ENCODE peak calls at places on chromosome 14, in eight cellular contexts. One of them, this sample, is unnamed.

GRCh38 chr14:78010688-78011087 is 159.5 kb upstream of the NRXN3 start:
- DNase-seq in heart right ventricle: no peak
- DNase-seq in IMR-90: peak
- DNase-seq in fibroblast of mammary gland: peak
- DNase-seq in fibroblast of the aortic adventitia: peak
- DNase-seq in lung: peak
- DNase-seq in fibroblast of pulmonary artery: peak
- DNase-seq in OCI-LY7: no peak
- DNase-seq in this sample: peak

GRCh38 chr14:24858684-24859083 is 191.3 kb downstream of the STXBP6 start:
- DNase-seq in heart right ventricle: no peak
- DNase-seq in IMR-90: no peak
- DNase-seq in fibroblast of mammary gland: no peak
- DNase-seq in fibroblast of the aortic adventitia: no peak
- DNase-seq in lung: no peak
- DNase-seq in fibroblast of pulmonary artery: no peak
- DNase-seq in OCI-LY7: no peak
- DNase-seq in this sample: no peak

GRCh38 chr14:95544588-95544987 is 9.7 kb downstream of the GLRX5 start:
- DNase-seq in heart right ventricle: no peak
- DNase-seq in IMR-90: no peak
- DNase-seq in fibroblast of mammary gland: peak
- DNase-seq in fibroblast of the aortic adventitia: no peak
- DNase-seq in lung: no peak
- DNase-seq in fibroblast of pulmonary artery: no peak
- DNase-seq in OCI-LY7: no peak
- DNase-seq in this sample: no peak

GRCh38 chr14:49930720-49931119 is 37.8 kb downstream of the ARF6 start:
- DNase-seq in heart right ventricle: no peak
- DNase-seq in IMR-90: no peak
- DNase-seq in fibroblast of mammary gland: no peak
- DNase-seq in fibroblast of the aortic adventitia: no peak
- DNase-seq in lung: no peak
- DNase-seq in fibroblast of pulmonary artery: no peak
- DNase-seq in OCI-LY7: peak
- DNase-seq in this sample: no peak

GRCh38 chr14:106790189-106791036 is 1264.0 kb downstream of the TMEM121 start:
- DNase-seq in heart right ventricle: no peak
- DNase-seq in IMR-90: no peak
- DNase-seq in fibroblast of mammary gland: no peak
- DNase-seq in fibroblast of the aortic adventitia: no peak
- DNase-seq in lung: peak
- DNase-seq in fibroblast of pulmonary artery: no peak
- DNase-seq in OCI-LY7: peak
- DNase-seq in this sample: peak

GRCh38 chr14:70257526-70257925 is 68.8 kb upstream of the SLC8A3 start:
- DNase-seq in heart right ventricle: no peak
- DNase-seq in IMR-90: no peak
- DNase-seq in fibroblast of mammary gland: peak
- DNase-seq in fibroblast of the aortic adventitia: no peak
- DNase-seq in lung: no peak
- DNase-seq in fibroblast of pulmonary artery: no peak
- DNase-seq in OCI-LY7: peak
- DNase-seq in this sample: no peak

GRCh38 chr14:99774526-99775307 is 18.5 kb upstream of the EML1 start:
- DNase-seq in heart right ventricle: peak
- DNase-seq in IMR-90: peak
- DNase-seq in fibroblast of mammary gland: no peak
- DNase-seq in fibroblast of the aortic adventitia: peak
- DNase-seq in lung: no peak
- DNase-seq in fibroblast of pulmonary artery: peak
- DNase-seq in OCI-LY7: no peak
- DNase-seq in this sample: peak

GRCh38 chr14:21496453-21496852 is 14.7 kb downstream of the METTL3 start:
- DNase-seq in heart right ventricle: no peak
- DNase-seq in IMR-90: peak
- DNase-seq in fibroblast of mammary gland: peak
- DNase-seq in fibroblast of the aortic adventitia: peak
- DNase-seq in lung: no peak
- DNase-seq in fibroblast of pulmonary artery: peak
- DNase-seq in OCI-LY7: no peak
- DNase-seq in this sample: peak

GRCh38 chr14:90490727-90491050 is 93.9 kb downstream of the CALM1 start:
- DNase-seq in heart right ventricle: no peak
- DNase-seq in IMR-90: no peak
- DNase-seq in fibroblast of mammary gland: no peak
- DNase-seq in fibroblast of the aortic adventitia: no peak
- DNase-seq in lung: no peak
- DNase-seq in fibroblast of pulmonary artery: no peak
- DNase-seq in OCI-LY7: no peak
- DNase-seq in this sample: no peak

GRCh38 chr14:101755591-101756324 is 5.8 kb upstream of the PPP2R5C start:
- DNase-seq in heart right ventricle: no peak
- DNase-seq in IMR-90: no peak
- DNase-seq in fibroblast of mammary gland: no peak
- DNase-seq in fibroblast of the aortic adventitia: no peak
- DNase-seq in lung: no peak
- DNase-seq in fibroblast of pulmonary artery: no peak
- DNase-seq in OCI-LY7: no peak
- DNase-seq in this sample: no peak

GRCh38 chr14:91374897-91375747 is 42.5 kb downstream of the CCDC88C start:
- DNase-seq in heart right ventricle: no peak
- DNase-seq in IMR-90: no peak
- DNase-seq in fibroblast of mammary gland: no peak
- DNase-seq in fibroblast of the aortic adventitia: no peak
- DNase-seq in lung: no peak
- DNase-seq in fibroblast of pulmonary artery: no peak
- DNase-seq in OCI-LY7: peak
- DNase-seq in this sample: no peak

GRCh38 chr14:88272390-88273019 is 50.6 kb downstream of the KCNK10 start:
- DNase-seq in heart right ventricle: no peak
- DNase-seq in IMR-90: no peak
- DNase-seq in fibroblast of mammary gland: no peak
- DNase-seq in fibroblast of the aortic adventitia: no peak
- DNase-seq in lung: no peak
- DNase-seq in fibroblast of pulmonary artery: no peak
- DNase-seq in OCI-LY7: no peak
- DNase-seq in this sample: no peak

GRCh38 chr14:73786632-73786941 is 65.0 kb upstream of the PTGR2 start:
- DNase-seq in heart right ventricle: peak
- DNase-seq in IMR-90: peak
- DNase-seq in fibroblast of mammary gland: no peak
- DNase-seq in fibroblast of the aortic adventitia: no peak
- DNase-seq in lung: no peak
- DNase-seq in fibroblast of pulmonary artery: no peak
- DNase-seq in OCI-LY7: peak
- DNase-seq in this sample: peak

GRCh38 chr14:92783813-92784431 is 10.2 kb upstream of the GOLGA5 start:
- DNase-seq in heart right ventricle: peak
- DNase-seq in IMR-90: peak
- DNase-seq in fibroblast of mammary gland: peak
- DNase-seq in fibroblast of the aortic adventitia: peak
- DNase-seq in lung: no peak
- DNase-seq in fibroblast of pulmonary artery: peak
- DNase-seq in OCI-LY7: peak
- DNase-seq in this sample: peak

GRCh38 chr14:68232643-68233055 is 413.1 kb downstream of the RAD51B start:
- DNase-seq in heart right ventricle: peak
- DNase-seq in IMR-90: peak
- DNase-seq in fibroblast of mammary gland: peak
- DNase-seq in fibroblast of the aortic adventitia: peak
- DNase-seq in lung: peak
- DNase-seq in fibroblast of pulmonary artery: peak
- DNase-seq in OCI-LY7: no peak
- DNase-seq in this sample: peak

GRCh38 chr14:69398818-69399210 is 322 bp downstream of the SLC39A9 start:
- DNase-seq in heart right ventricle: no peak
- DNase-seq in IMR-90: no peak
- DNase-seq in fibroblast of mammary gland: no peak
- DNase-seq in fibroblast of the aortic adventitia: no peak
- DNase-seq in lung: no peak
- DNase-seq in fibroblast of pulmonary artery: no peak
- DNase-seq in OCI-LY7: no peak
- DNase-seq in this sample: no peak

GRCh38 chr14:52547526-52547925 is 4.8 kb downstream of the TXNDC16 start:
- DNase-seq in heart right ventricle: no peak
- DNase-seq in IMR-90: no peak
- DNase-seq in fibroblast of mammary gland: no peak
- DNase-seq in fibroblast of the aortic adventitia: no peak
- DNase-seq in lung: no peak
- DNase-seq in fibroblast of pulmonary artery: no peak
- DNase-seq in OCI-LY7: no peak
- DNase-seq in this sample: no peak

GRCh38 chr14:103872492-103873113 is 25.2 kb upstream of the PPP1R13B start:
- DNase-seq in heart right ventricle: no peak
- DNase-seq in IMR-90: no peak
- DNase-seq in fibroblast of mammary gland: no peak
- DNase-seq in fibroblast of the aortic adventitia: no peak
- DNase-seq in lung: no peak
- DNase-seq in fibroblast of pulmonary artery: no peak
- DNase-seq in OCI-LY7: peak
- DNase-seq in this sample: no peak
- H3K4me3 ChIP-seq in heart right ventricle: no peak
- H3K4me3 ChIP-seq in IMR-90: no peak
- H3K4me3 ChIP-seq in fibroblast of mammary gland: no peak
- H3K4me3 ChIP-seq in fibroblast of the aortic adventitia: no peak
- H3K4me3 ChIP-seq in lung: no peak
- H3K4me3 ChIP-seq in fibroblast of pulmonary artery: peak
- H3K4me3 ChIP-seq in OCI-LY7: peak
- H3K4me3 ChIP-seq in this sample: peak

DNA sequence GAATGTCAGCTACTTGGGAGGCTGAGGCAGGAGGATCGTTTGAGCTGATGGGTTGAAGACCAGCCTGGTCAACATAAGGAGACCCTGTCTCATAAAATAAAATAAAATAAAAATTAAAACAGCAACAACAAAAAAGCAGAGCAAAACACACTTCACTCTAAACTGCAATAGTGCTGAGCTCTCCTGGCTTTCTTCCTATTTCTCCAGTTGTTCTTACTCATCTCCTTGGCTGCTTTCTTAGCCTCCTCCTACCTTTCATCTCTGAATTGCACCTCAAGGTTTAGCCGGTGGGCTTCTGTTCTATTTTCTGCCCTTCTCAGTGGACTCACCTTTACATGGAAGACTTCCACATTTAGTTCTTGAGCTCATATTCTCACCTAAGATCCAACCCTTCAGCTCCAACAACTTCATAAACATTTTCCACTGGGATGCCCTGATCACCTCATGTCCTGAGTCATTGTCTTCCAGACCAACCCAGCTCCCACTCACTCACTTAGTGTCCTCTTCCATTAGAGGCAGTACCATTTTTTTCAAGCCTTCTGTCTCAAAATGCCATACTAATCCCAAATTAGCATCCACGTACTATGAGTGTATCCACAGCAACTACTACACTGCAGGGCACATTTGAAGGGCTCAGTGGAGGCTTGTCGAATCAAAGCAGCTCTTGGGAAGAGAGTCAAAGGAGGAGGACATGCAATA is 41.2 kb upstream of the TMED10 start:
- DNase-seq in heart right ventricle: no peak
- DNase-seq in IMR-90: peak
- DNase-seq in fibroblast of mammary gland: peak
- DNase-seq in fibroblast of the aortic adventitia: no peak
- DNase-seq in lung: no peak
- DNase-seq in fibroblast of pulmonary artery: no peak
- DNase-seq in OCI-LY7: no peak
- DNase-seq in this sample: no peak
- TF ChIP-seq CTCF in heart right ventricle: no peak
- TF ChIP-seq CTCF in IMR-90: no peak
- TF ChIP-seq CTCF in fibroblast of mammary gland: no peak
- TF ChIP-seq CTCF in fibroblast of the aortic adventitia: peak
- TF ChIP-seq CTCF in lung: no peak
- TF ChIP-seq CTCF in fibroblast of pulmonary artery: no peak
- TF ChIP-seq CTCF in OCI-LY7: no peak
- TF ChIP-seq CTCF in this sample: no peak

GRCh38 chr14:76377675-76378074 is 1.7 kb downstream of the ESRRB start:
- DNase-seq in heart right ventricle: no peak
- DNase-seq in IMR-90: no peak
- DNase-seq in fibroblast of mammary gland: no peak
- DNase-seq in fibroblast of the aortic adventitia: no peak
- DNase-seq in lung: no peak
- DNase-seq in fibroblast of pulmonary artery: no peak
- DNase-seq in OCI-LY7: no peak
- DNase-seq in this sample: no peak

GRCh38 chr14:76375484-76375883 is 453 bp upstream of the ESRRB start:
- DNase-seq in heart right ventricle: no peak
- DNase-seq in IMR-90: no peak
- DNase-seq in fibroblast of mammary gland: peak
- DNase-seq in fibroblast of the aortic adventitia: no peak
- DNase-seq in lung: no peak
- DNase-seq in fibroblast of pulmonary artery: no peak
- DNase-seq in OCI-LY7: no peak
- DNase-seq in this sample: no peak

GRCh38 chr14:76376001-76376404 is at the start of gene ESRRB:
- DNase-seq in heart right ventricle: no peak
- DNase-seq in IMR-90: peak
- DNase-seq in fibroblast of mammary gland: peak
- DNase-seq in fibroblast of the aortic adventitia: no peak
- DNase-seq in lung: no peak
- DNase-seq in fibroblast of pulmonary artery: peak
- DNase-seq in OCI-LY7: no peak
- DNase-seq in this sample: peak

GRCh38 chr14:76376409-76376877 is 506 bp downstream of the ESRRB start:
- DNase-seq in heart right ventricle: no peak
- DNase-seq in IMR-90: no peak
- DNase-seq in fibroblast of mammary gland: no peak
- DNase-seq in fibroblast of the aortic adventitia: no peak
- DNase-seq in lung: no peak
- DNase-seq in fibroblast of pulmonary artery: no peak
- DNase-seq in OCI-LY7: no peak
- DNase-seq in this sample: no peak

DNA sequence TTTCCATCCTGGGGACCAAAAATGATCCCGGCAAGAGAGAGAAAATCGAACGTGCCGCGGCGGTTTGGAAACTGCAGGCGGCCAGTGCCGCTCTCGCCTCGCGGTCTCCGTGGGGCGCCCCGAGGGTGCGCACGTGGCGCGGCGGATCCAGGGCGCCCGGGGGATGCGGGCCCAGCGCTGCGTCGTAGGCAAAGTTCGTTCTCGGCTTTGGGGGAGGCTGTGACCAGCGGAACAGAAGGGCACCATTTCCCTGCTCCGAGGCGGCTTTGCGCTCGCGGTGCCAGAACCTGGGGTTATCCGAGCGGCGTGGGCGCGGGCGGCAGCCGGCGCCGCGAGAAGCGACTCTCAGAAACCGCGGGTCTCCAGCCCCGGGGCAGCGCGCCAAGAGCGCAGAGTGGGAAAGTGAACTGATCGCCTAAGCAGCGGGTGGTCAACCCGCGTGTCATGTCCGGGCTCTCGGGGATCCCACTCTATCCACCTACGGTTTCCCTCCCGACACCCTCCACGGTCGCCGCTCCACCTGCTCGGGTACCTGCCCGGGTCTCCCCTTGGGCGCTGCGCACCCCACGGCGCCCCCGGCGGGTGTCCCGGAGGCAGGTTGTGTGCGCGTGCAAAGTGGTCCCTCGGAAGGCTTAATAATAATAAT is 1.1 kb downstream of the ESRRB start:
- DNase-seq in heart right ventricle: no peak
- DNase-seq in IMR-90: no peak
- DNase-seq in fibroblast of mammary gland: no peak
- DNase-seq in fibroblast of the aortic adventitia: no peak
- DNase-seq in lung: no peak
- DNase-seq in fibroblast of pulmonary artery: no peak
- DNase-seq in OCI-LY7: no peak
- DNase-seq in this sample: no peak
- H3K4me3 ChIP-seq in heart right ventricle: no peak
- H3K4me3 ChIP-seq in IMR-90: no peak
- H3K4me3 ChIP-seq in fibroblast of mammary gland: no peak
- H3K4me3 ChIP-seq in fibroblast of the aortic adventitia: no peak
- H3K4me3 ChIP-seq in lung: no peak
- H3K4me3 ChIP-seq in fibroblast of pulmonary artery: no peak
- H3K4me3 ChIP-seq in OCI-LY7: no peak
- H3K4me3 ChIP-seq in this sample: no peak

GRCh38 chr14:51093371-51094281 is 1.3 kb downstream of the TRIM9 start:
- DNase-seq in heart right ventricle: no peak
- DNase-seq in IMR-90: no peak
- DNase-seq in fibroblast of mammary gland: no peak
- DNase-seq in fibroblast of the aortic adventitia: no peak
- DNase-seq in lung: no peak
- DNase-seq in fibroblast of pulmonary artery: no peak
- DNase-seq in OCI-LY7: peak
- DNase-seq in this sample: peak
- TF ChIP-seq CTCF in heart right ventricle: no peak
- TF ChIP-seq CTCF in IMR-90: no peak
- TF ChIP-seq CTCF in fibroblast of mammary gland: peak
- TF ChIP-seq CTCF in fibroblast of the aortic adventitia: no peak
- TF ChIP-seq CTCF in lung: no peak
- TF ChIP-seq CTCF in fibroblast of pulmonary artery: peak
- TF ChIP-seq CTCF in OCI-LY7: peak
- TF ChIP-seq CTCF in this sample: peak